ENCODE peak calls at places on chromosome 1, in five cellular contexts. T is uterus, I is spleen, G is stomach, W is transverse colon. R is an unnamed sample.

GRCh38 chr1:150708595-150708994 is 11.6 kb upstream of the GOLPH3L start:
- DNase-seq in T (no peak), I (no peak), G (no peak), W (no peak), R (no peak)

GRCh38 chr1:170661646-170662411 is 2.1 kb upstream of the PRRX1 start:
- DNase-seq in T (peak; percentile 60), I (no peak), G (no peak), W (no peak), R (no peak)

GRCh38 chr1:22158654-22159053 is 15.8 kb upstream of the WNT4 start:
- DNase-seq in T (no peak), I (no peak), G (no peak), W (no peak), R (no peak)

GRCh38 chr1:52727956-52728656 is 1.9 kb downstream of the ZYG11B start:
- DNase-seq in T (no peak), I (no peak), G (no peak), W (no peak), R (peak; percentile 19)

GRCh38 chr1:180157108-180157507 is 2.4 kb downstream of the QSOX1 start:
- DNase-seq in T (no peak), I (no peak), G (no peak), W (no peak), R (no peak)

GRCh38 chr1:46380004-46380403 is 14.1 kb upstream of the FAAH start:
- DNase-seq in T (no peak), I (no peak), G (no peak), W (no peak), R (no peak)

GRCh38 chr1:200901796-200902444 is 7.2 kb downstream of the INAVA start:
- DNase-seq in T (no peak), I (peak; percentile 27), G (no peak), W (no peak), R (no peak)

GRCh38 chr1:231407537-231408396 is 14.3 kb downstream of the EGLN1 start:
- DNase-seq in T (no peak), I (no peak), G (no peak), W (no peak), R (no peak)

GRCh38 chr1:39992888-39993287 is 37.9 kb downstream of the MFSD2A start:
- DNase-seq in T (no peak), I (no peak), G (no peak), W (no peak), R (no peak)

GRCh38 chr1:153866045-153866850 is 56.5 kb downstream of the GATAD2B start:
- DNase-seq in T (peak; percentile 31), I (no peak), G (no peak), W (no peak), R (no peak)

GRCh38 chr1:18174016-18174415 is 66.4 kb downstream of the IGSF21 start:
- DNase-seq in T (no peak), I (no peak), G (no peak), W (no peak), R (no peak)

DNA sequence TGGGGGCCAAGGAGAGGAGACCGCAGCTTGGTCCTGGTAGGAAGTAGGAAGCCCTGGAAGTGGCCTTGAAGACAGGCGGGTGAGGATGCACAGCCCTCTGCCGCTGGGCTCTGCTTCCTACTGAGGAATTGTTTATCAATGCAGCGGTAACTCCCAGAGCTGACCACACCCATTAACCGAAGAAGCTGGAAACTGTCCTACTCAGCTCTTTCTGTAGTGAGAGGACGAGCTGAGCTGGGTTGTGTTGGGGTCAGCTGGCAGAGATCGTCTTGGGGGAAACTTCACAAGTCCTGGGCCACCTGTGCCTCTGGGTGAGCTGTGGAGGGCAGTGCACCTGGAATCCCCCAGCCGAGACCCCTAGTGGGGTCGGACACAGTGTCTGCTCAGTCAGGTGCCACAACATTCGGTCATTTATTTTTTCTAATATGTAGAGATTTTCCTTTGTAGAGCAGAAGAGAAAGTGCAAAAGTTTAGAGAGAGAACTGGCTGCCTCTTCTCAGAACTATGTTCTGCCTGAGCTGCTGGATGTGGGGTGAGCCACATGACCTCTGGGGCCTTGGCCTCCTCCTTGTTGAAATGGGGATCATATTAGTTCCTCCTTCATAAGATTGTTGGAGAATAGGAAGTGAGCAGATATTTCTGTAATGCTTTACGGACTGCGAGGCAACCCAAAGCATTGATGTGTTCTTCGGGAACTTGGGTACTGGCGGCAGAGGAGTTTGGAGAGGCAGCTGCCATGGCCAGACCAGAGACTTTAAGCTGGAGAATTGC is 3.6 kb downstream of the NECAP2 start:
- DNase-seq in T (no peak), I (peak; percentile 62), G (no peak), W (no peak), R (no peak)
- TF ChIP-seq POLR2A in T (no peak), I (no peak), G (no peak), W (no peak), R (no peak)

DNA sequence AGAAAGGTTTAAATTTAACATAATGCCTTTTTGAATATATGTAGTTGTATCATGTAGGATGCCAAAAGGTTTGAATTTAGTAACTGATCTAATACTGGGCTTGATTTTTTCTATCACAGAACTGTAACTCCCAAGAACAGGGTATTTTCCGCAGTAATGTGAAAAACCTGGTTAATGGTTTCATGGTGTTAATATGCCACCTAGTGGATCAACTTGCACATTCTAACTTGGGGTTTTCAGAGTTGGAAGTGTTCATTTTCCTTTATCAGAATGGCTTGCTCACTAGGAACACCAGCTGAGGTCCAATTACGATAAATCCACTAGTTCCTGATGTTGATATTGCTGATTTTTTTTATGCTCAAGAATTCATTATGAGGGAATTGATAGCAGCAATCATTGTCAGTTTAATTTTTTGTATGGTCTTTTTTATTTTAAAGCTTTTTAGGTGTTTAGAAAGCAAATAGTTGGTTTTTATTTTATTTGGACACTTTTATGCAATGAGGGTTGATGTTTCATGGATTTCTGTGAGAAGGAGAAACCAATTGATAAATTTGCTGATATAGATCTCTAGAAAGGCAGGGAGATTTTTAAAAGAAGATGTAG is 157.2 kb downstream of the PLA2G4A start:
- DNase-seq in T (no peak), I (no peak), G (no peak), W (no peak), R (no peak)
- TF ChIP-seq POLR2A in T (no peak), I (no peak), G (no peak), W (no peak), R (no peak)

GRCh38 chr1:233406994-233407631 is 79.6 kb downstream of the MAP3K21 start:
- DNase-seq in T (no peak), I (no peak), G (no peak), W (no peak), R (no peak)

GRCh38 chr1:233412812-233413211 is 85.3 kb downstream of the MAP3K21 start:
- DNase-seq in T (no peak), I (no peak), G (no peak), W (no peak), R (no peak)

GRCh38 chr1:233406339-233406960 is 78.9 kb downstream of the MAP3K21 start:
- DNase-seq in T (no peak), I (no peak), G (no peak), W (no peak), R (no peak)

GRCh38 chr1:233410906-233411305 is 83.4 kb downstream of the MAP3K21 start:
- DNase-seq in T (no peak), I (no peak), G (no peak), W (no peak), R (no peak)

GRCh38 chr1:233409540-233409939 is 82.0 kb downstream of the MAP3K21 start:
- DNase-seq in T (no peak), I (no peak), G (no peak), W (no peak), R (no peak)
- TF ChIP-seq POLR2A in T (no peak), I (no peak), G (no peak), W (no peak), R (no peak)

DNA sequence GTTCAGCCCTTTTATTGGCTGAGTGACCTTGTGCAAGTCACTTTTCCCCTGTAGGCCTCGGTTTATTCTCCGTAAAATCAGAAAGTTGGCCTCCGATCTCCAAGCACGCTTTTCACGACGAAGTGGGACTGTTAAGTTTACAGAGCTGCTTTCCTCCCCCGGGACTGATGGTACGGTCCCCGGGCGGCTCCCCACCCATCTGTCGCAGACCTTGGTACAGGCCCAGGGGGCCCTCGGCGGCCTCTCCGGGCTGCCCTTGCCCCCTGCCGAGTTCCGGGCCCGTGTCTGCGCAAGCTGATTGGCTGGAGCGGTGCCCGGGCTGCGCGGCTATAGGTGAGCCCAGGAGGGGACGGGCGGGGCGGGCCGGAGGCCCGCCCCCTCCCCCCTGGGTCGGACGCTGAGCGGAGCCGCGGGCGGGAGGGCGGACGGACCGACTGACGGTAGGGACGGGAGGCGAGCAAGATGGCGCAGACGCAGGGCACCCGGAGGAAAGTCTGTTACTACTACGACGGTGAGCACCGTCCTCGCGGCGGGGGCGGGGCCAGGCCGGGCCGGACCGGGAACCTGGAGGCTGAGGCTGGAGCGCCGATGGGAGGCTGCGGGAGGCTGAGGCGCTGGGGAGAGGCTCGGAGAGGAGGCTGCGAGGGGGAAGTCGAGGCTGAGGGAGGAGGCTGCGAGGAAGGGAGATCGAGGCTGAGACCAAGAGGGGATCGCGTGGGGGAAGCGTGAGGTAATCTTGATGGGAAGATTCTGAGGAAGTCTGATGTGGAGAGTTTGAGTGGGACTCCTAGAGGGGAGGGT is at the start of gene HDAC1:
- DNase-seq in T (peak; percentile 95), I (peak; percentile 99), G (peak; percentile 99), W (peak; percentile 99), R (peak; percentile 100)
- TF ChIP-seq POLR2A in T (peak; percentile 25), I (no peak), G (no peak), W (peak; percentile 85), R (peak; percentile 73)

GRCh38 chr1:58006421-58007032 is 540.0 kb downstream of the OMA1 start:
- DNase-seq in T (no peak), I (no peak), G (no peak), W (no peak), R (no peak)

GRCh38 chr1:58000821-58001220 is 545.7 kb downstream of the OMA1 start:
- DNase-seq in T (no peak), I (no peak), G (no peak), W (no peak), R (no peak)

GRCh38 chr1:58003059-58003458 is 543.5 kb downstream of the OMA1 start:
- DNase-seq in T (no peak), I (no peak), G (no peak), W (no peak), R (no peak)

DNA sequence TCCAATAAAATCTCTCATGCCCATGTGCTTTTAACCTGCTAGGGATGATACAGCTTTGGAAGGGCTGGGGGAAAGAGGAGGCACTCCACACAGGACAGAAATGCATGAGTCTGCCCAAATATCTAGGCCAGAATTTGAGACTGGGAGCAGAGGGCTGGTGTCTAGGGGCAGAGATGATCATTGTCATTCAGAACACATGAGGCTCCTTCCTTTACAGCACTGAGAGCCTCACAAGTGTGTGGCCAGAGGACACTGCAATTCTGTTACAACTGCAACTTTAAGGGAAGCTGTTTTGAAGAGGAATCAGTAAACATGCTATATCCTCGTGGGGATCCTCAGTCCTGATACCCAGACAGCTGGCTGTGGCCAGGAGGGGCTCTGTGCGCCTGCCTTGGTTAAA is 541.3 kb downstream of the OMA1 start:
- DNase-seq in T (no peak), I (no peak), G (no peak), W (no peak), R (no peak)
- TF ChIP-seq POLR2A in T (no peak), I (no peak), G (no peak), W (no peak), R (no peak)

GRCh38 chr1:33099290-33100118 is 18.6 kb downstream of the AZIN2 start:
- DNase-seq in T (no peak), I (peak; percentile 83), G (peak; percentile 34), W (peak; percentile 63), R (no peak)
- TF ChIP-seq POLR2A in T (no peak), I (no peak), G (no peak), W (no peak), R (no peak)

GRCh38 chr1:24237750-24238149 is 50.7 kb upstream of the IFNLR1 start:
- DNase-seq in T (no peak), I (no peak), G (no peak), W (no peak), R (no peak)
- TF ChIP-seq POLR2A in T (no peak), I (no peak), G (no peak), W (no peak), R (no peak)